ENCODE peak calls at places on chromosomes 1 and 21, in four cellular contexts. A, B, V and M are unnamed samples.

GRCh38 chr1:58814251-58815068 is 30.6 kb upstream of the JUN start:
- DNase-seq in A (peak; percentile 84), B (no peak), V (no peak), M (no peak)

GRCh38 chr1:24470607-24471006 is 32.0 kb upstream of the RCAN3 start:
- DNase-seq in A (no peak), B (no peak), V (no peak), M (no peak)

GRCh38 chr1:24929091-24929875 is 793 bp downstream of the RUNX3 start:
- DNase-seq in A (no peak), B (no peak), V (no peak), M (no peak)

GRCh38 chr1:53348491-53349368 is 20.9 kb upstream of the LRP8 start:
- DNase-seq in A (peak; percentile 7), B (no peak), V (peak; percentile 19), M (no peak)

GRCh38 chr1:114218397-114219237 is 64.9 kb upstream of the SYT6 start:
- DNase-seq in A (no peak), B (no peak), V (no peak), M (no peak)

GRCh38 chr1:208029381-208030319 is 118.7 kb upstream of the CD34 start:
- DNase-seq in A (peak; percentile 36), B (peak; percentile 72), V (no peak), M (no peak)

GRCh38 chr1:225691377-225691776 is 38.5 kb upstream of the ENAH start:
- DNase-seq in A (no peak), B (no peak), V (no peak), M (no peak)

GRCh38 chr1:14815175-14815882 is 216.8 kb downstream of the KAZN start:
- DNase-seq in A (no peak), B (no peak), V (no peak), M (no peak)

GRCh38 chr1:231827337-231828105 is 200.9 kb downstream of the DISC1 start:
- DNase-seq in A (no peak), B (peak; percentile 71), V (no peak), M (peak; percentile 85)

GRCh38 chr1:223540485-223541106 is 124.9 kb downstream of the CAPN8 start:
- DNase-seq in A (no peak), B (no peak), V (no peak), M (no peak)

GRCh38 chr1:29218223-29218622 is 12.5 kb downstream of the MECR start:
- DNase-seq in A (no peak), B (no peak), V (no peak), M (no peak)

GRCh38 chr1:78297828-78298227 is 192.9 kb upstream of the PTGFR start:
- DNase-seq in A (no peak), B (no peak), V (no peak), M (no peak)

GRCh38 chr1:223853748-223854147 is 8.0 kb upstream of the TP53BP2 start:
- DNase-seq in A (no peak), B (no peak), V (no peak), M (no peak)

GRCh38 chr1:54581621-54582035 is 33.6 kb downstream of the ACOT11 start:
- DNase-seq in A (peak; percentile 85), B (peak; percentile 73), V (peak; percentile 81), M (peak; percentile 14)

GRCh38 chr1:14603641-14604040 is 5.2 kb downstream of the KAZN start:
- DNase-seq in A (no peak), B (no peak), V (no peak), M (no peak)

GRCh38 chr1:87399264-87399663 is 70.6 kb downstream of the LMO4 start:
- DNase-seq in A (no peak), B (no peak), V (no peak), M (no peak)

GRCh38 chr21:45377866-45378257 is 27.1 kb upstream of the COL18A1 start:
- DNase-seq in A (no peak), B (no peak), V (no peak), M (no peak)

DNA sequence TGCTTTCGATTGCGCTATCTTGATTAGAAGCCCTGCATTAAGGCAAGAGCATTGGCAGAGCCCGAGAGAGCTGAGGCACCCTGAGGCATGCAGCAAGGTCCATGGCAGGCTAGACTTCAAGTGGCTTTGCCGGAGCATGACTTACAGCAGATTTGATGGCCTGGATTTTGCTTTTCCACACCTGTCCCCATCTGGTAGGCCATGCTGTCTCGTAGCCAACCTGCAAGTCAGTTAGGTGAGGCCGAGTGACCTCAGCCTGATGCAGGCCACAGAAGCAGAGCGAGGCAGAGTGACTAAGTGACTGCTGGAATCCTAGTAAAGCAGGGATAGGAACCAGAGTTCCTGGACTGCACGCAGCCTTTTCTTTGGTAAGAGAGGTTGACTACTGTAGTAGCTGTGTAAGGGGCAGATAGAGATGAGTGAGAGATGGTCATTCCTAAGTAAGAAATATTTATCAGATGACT is 148.9 kb downstream of the PBX1 start:
- DNase-seq in A (no peak), B (peak; percentile 89), V (no peak), M (peak; percentile 42)
- H3K4me3 ChIP-seq in A (no peak overlapping the region), B (no peak overlapping the region), V (no peak overlapping the region), M (no peak overlapping the region)

GRCh38 chr1:209705033-209705589 is 465 bp downstream of the HSD11B1 start:
- DNase-seq in A (no peak), B (no peak), V (no peak), M (no peak)
- H3K4me3 ChIP-seq in A (no peak overlapping the region), B (no peak overlapping the region), V (peak overlapping the region; percentile 9), M (no peak overlapping the region)

GRCh38 chr1:199932462-199932861 is 95.0 kb upstream of the NR5A2 start:
- DNase-seq in A (no peak), B (no peak), V (no peak), M (no peak)
- H3K4me3 ChIP-seq in A (no peak overlapping the region), B (peak overlapping the region; percentile 18), V (no peak overlapping the region), M (no peak overlapping the region)

GRCh38 chr1:200916152-200916551 is 21.5 kb downstream of the INAVA start:
- DNase-seq in A (no peak), B (no peak), V (no peak), M (no peak)

GRCh38 chr1:200918006-200918405 is 23.3 kb downstream of the INAVA start:
- DNase-seq in A (no peak), B (no peak), V (no peak), M (no peak)

GRCh38 chr1:200919386-200919785 is 24.7 kb downstream of the INAVA start:
- DNase-seq in A (no peak), B (no peak), V (no peak), M (no peak)

GRCh38 chr1:200916681-200917080 is 22.0 kb downstream of the INAVA start:
- DNase-seq in A (no peak), B (no peak), V (no peak), M (no peak)

GRCh38 chr1:200917291-200917817 is 22.7 kb downstream of the INAVA start:
- DNase-seq in A (peak; percentile 68), B (no peak), V (no peak), M (no peak)
- H3K4me3 ChIP-seq in A (no peak overlapping the region), B (no peak overlapping the region), V (no peak overlapping the region), M (no peak overlapping the region)

DNA sequence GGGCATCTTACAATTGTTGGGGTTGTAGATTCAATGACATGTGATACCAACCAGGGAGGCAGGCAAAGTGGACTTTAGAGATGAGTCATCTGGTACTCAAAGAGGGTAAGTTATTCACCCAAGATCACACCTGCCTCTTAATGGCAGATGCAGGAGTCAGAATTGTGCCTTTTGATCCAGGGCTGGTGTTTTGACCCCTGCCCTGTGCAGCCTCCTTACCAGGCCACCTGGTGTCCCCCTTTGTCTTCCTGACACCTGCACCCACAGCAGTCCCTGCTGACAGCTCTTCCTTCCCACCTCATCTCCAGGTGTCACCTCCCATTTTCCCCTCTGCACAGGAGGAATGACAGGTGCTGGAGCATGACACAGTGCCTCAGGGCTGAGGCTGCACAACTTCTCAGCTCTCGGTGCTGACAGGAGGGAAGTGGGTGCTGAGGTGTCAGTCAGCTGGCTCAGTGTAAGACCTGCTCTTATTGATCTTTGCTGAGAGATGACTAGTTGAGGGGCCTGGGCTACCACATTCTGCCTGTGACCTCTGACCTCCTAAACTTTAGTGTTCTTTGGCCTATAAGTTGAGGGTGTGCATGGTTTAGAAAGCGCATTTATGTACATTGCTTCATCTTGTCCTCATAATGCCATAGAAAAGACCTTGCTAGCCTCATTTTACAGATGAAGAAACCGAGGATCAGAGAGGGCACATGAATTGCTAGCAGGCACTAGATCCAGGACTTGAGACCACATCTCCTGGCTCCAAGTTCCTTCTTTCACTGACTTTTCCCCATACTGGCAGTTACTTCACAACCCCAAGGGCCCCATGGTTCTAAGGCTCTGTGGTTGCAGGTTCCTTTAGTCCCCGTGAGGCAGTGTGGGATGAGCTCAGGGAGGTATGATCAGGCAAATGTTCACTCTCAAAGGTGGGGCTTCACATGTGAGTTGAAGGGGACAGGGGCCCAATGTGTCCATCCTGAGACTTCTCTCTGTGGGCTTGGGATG is 31.3 kb downstream of the CACNA1E start:
- DNase-seq in A (no peak), B (no peak), V (no peak), M (no peak)
- H3K4me3 ChIP-seq in A (no peak overlapping the region), B (no peak overlapping the region), V (no peak overlapping the region), M (no peak overlapping the region)

GRCh38 chr1:98870959-98871903 is 133.4 kb downstream of the PLPPR5 start:
- DNase-seq in A (peak; percentile 19), B (no peak), V (no peak), M (no peak)
- H3K4me3 ChIP-seq in A (no peak overlapping the region), B (no peak overlapping the region), V (no peak overlapping the region), M (no peak overlapping the region)

GRCh38 chr1:94531664-94532063 is 9.9 kb downstream of the F3 start:
- DNase-seq in A (no peak), B (no peak), V (no peak), M (no peak)

GRCh38 chr1:94532077-94532476 is 9.5 kb downstream of the F3 start:
- DNase-seq in A (no peak), B (no peak), V (no peak), M (no peak)

GRCh38 chr1:94528826-94529225 is 12.7 kb downstream of the F3 start:
- DNase-seq in A (no peak), B (no peak), V (no peak), M (no peak)

GRCh38 chr1:94529416-94529815 is 12.1 kb downstream of the F3 start:
- DNase-seq in A (no peak), B (no peak), V (no peak), M (no peak)

GRCh38 chr1:94530373-94530878 is 11.1 kb downstream of the F3 start:
- DNase-seq in A (no peak), B (no peak), V (no peak), M (no peak)
- H3K4me3 ChIP-seq in A (no peak overlapping the region), B (no peak overlapping the region), V (no peak overlapping the region), M (no peak overlapping the region)

GRCh38 chr1:22825790-22826189 is 115.2 kb downstream of the EPHB2 start:
- DNase-seq in A (no peak), B (no peak), V (no peak), M (no peak)

GRCh38 chr1:22828151-22828817 is 117.6 kb downstream of the EPHB2 start:
- DNase-seq in A (no peak), B (no peak), V (no peak), M (no peak)

GRCh38 chr1:22824975-22825374 is 114.3 kb downstream of the EPHB2 start:
- DNase-seq in A (no peak), B (no peak), V (no peak), M (no peak)

GRCh38 chr1:22827666-22828065 is 117.0 kb downstream of the EPHB2 start:
- DNase-seq in A (no peak), B (no peak), V (no peak), M (no peak)

GRCh38 chr1:22826630-22827580 is 116.3 kb downstream of the EPHB2 start:
- DNase-seq in A (no peak), B (no peak), V (no peak), M (no peak)
- H3K4me3 ChIP-seq in A (no peak overlapping the region), B (no peak overlapping the region), V (no peak overlapping the region), M (no peak overlapping the region)